ENCODE peak calls at places on chromosomes 4 and X, in ten cellular contexts. G is left lung, C is K562, N is neural progenitor cell, J is ovary, E is HCT116, Y is left ventricle myocardium inferior, I is MM.1S, O is Karpas-422, Z is adrenal gland. V is an unnamed sample.

GRCh38 chr4:100649478-100649877 is 131.7 kb upstream of the EMCN start:
- DNase-seq in Z (no peak), E (no peak), I (no peak), O (no peak), G (no peak), N (no peak), J (no peak), Y (no peak), C (no peak), V (no peak)

GRCh38 chr4:75248770-75249467 is 265.3 kb downstream of the RCHY1 start:
- DNase-seq in E (no peak), I (no peak), J (no peak), O (no peak), Y (no peak), C (no peak), N (no peak), G (no peak), Z (no peak), V (no peak)

GRCh38 chr4:121253961-121254360 is 89.8 kb upstream of the TNIP3 start:
- DNase-seq in I (no peak), Z (no peak), N (no peak), E (no peak), C (no peak), G (no peak), O (no peak), Y (no peak), J (no peak), V (no peak)

GRCh38 chr4:25792200-25792791 is 70.5 kb downstream of the SEL1L3 start:
- DNase-seq in J (no peak), Z (peak; percentile 62), Y (no peak), G (no peak), O (peak; percentile 81), C (peak; percentile 35), E (peak; percentile 51), N (peak; percentile 46), I (no peak), V (peak; percentile 40)

GRCh38 chr4:128387600-128388351 is 100.2 kb upstream of the PGRMC2 start:
- DNase-seq in C (no peak), N (no peak), O (no peak), J (no peak), Y (no peak), G (no peak), I (no peak), Z (no peak), E (no peak), V (no peak)

GRCh38 chr4:151315212-151315886 is 10.1 kb downstream of the SH3D19 start:
- DNase-seq in Z (no peak), J (no peak), E (peak; percentile 54), C (no peak), Y (no peak), N (no peak), G (no peak), I (no peak), O (no peak), V (no peak)

GRCh38 chr4:186297013-186297645 is 31.1 kb downstream of the F11 start:
- DNase-seq in I (peak; percentile 46), N (peak; percentile 56), J (no peak), Y (no peak), C (peak; percentile 31), Z (no peak), G (no peak), O (peak; percentile 74), E (peak; percentile 56), V (peak; percentile 30)

GRCh38 chr4:69860007-69860406 is at the start of gene SULT1E1:
- DNase-seq in J (no peak), Z (no peak), E (no peak), Y (no peak), I (no peak), G (no peak), N (no peak), O (no peak), C (no peak), V (no peak)

GRCh38 chrX:130974323-130974722 is 71.3 kb upstream of the ENOX2 start:
- DNase-seq in E (no peak), O (no peak), Z (no peak), N (no peak), J (no peak), Y (no peak), C (no peak), I (no peak), G (no peak), V (no peak)

GRCh38 chrX:155046129-155046810 is 19.6 kb downstream of the FUNDC2 start:
- DNase-seq in C (no peak), O (no peak), Y (no peak), J (no peak), Z (no peak), E (no peak), G (no peak), N (no peak), I (no peak), V (no peak)

GRCh38 chrX:40243699-40244098 is 145.9 kb upstream of the BCOR start:
- DNase-seq in I (no peak), Z (no peak), E (no peak), C (no peak), J (no peak), N (peak; percentile 45), Y (no peak), O (no peak), G (no peak), V (no peak)

GRCh38 chr4:132860976-132861375 is 288.1 kb upstream of the PCDH10 start:
- DNase-seq in J (no peak), Z (no peak), G (no peak), N (no peak), E (no peak), Y (no peak), O (no peak), C (no peak), I (no peak), V (no peak)

GRCh38 chrX:120426599-120426998 is 42.5 kb downstream of the LAMP2 start:
- DNase-seq in Z (no peak), C (no peak), I (no peak), O (no peak), Y (no peak), E (no peak), G (no peak), N (no peak), J (no peak), V (no peak)

GRCh38 chr4:183504930-183505555 is at the start of gene ING2:
- DNase-seq in N (peak; percentile 91), E (peak; percentile 21), J (peak; percentile 54), I (peak; percentile 77), Y (peak; percentile 20), Z (no peak), G (no peak), O (peak; percentile 83), C (peak; percentile 78), V (no peak)

GRCh38 chr4:101348367-101348827 is 1.1 kb upstream of the PPP3CA start:
- DNase-seq in E (no peak), N (no peak), C (no peak), Z (peak; percentile 26), I (no peak), Y (peak; percentile 23), G (peak; percentile 91), J (no peak), O (no peak), V (no peak)

GRCh38 chr4:107757860-107758476 is 37.9 kb upstream of the PAPSS1 start:
- DNase-seq in E (no peak), I (peak; percentile 75), C (no peak), G (no peak), Y (no peak), Z (no peak), O (peak; percentile 74), N (peak; percentile 17), J (no peak), V (peak; percentile 48)

GRCh38 chrX:13933352-13933751 is 96.3 kb downstream of the GEMIN8 start:
- DNase-seq in C (no peak), E (no peak), G (no peak), O (no peak), Z (no peak), J (no peak), N (no peak), Y (no peak), I (no peak), V (no peak)
- H3K4me1 ChIP-seq in C (peaks cover 5% of the 10 kb centered on the region), E (no peaks in the 10 kb centered on the region), G (no peaks in the 10 kb centered on the region), O (no peaks in the 10 kb centered on the region), Z (peaks cover 3% of the 10 kb centered on the region), J (no peaks in the 10 kb centered on the region), N (peaks cover 15% of the 10 kb centered on the region), Y (peaks cover 5% of the 10 kb centered on the region), I (no peaks in the 10 kb centered on the region), V (no peaks in the 10 kb centered on the region)

DNA sequence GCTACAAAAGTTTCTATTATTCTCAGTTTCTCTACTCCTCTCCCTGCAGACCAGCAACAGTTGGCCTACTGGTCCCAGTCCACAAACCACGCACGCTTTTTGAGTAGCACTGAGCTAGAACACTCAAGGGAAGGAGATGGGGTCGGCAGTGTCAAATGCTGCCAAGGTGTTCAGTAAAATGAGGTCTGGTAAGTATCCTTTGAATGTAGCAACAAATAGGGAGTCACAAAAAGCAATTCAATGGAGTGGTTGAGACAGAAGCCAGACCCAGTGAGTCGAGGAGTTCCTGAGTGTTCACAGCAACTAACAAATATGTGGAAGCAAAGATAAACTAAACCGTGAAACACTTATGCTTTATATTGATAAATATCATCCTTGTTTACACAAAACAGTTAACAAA is 355.7 kb downstream of the MID1IP1 start:
- DNase-seq in J (no peak), Y (no peak), N (no peak), C (no peak), E (no peak), I (no peak), O (no peak), Z (no peak), G (no peak), V (no peak)
- H3K4me1 ChIP-seq in J (no peaks in the 10 kb centered on the region), Y (no peaks in the 10 kb centered on the region), N (no peaks in the 10 kb centered on the region), C (no peaks in the 10 kb centered on the region), E (no peaks in the 10 kb centered on the region), I (peaks cover 36% of the 10 kb centered on the region), O (no peaks in the 10 kb centered on the region), Z (no peaks in the 10 kb centered on the region), G (no peaks in the 10 kb centered on the region), V (no peaks in the 10 kb centered on the region)

GRCh38 chrX:69607616-69608015 is 8.3 kb upstream of the EDA start:
- DNase-seq in C (no peak), N (no peak), O (no peak), J (no peak), Z (no peak), G (no peak), I (no peak), Y (no peak), E (no peak), V (no peak)
- H3K4me1 ChIP-seq in C (no peaks in the 10 kb centered on the region), N (peaks cover 11% of the 10 kb centered on the region), O (no peaks in the 10 kb centered on the region), J (no peaks in the 10 kb centered on the region), Z (no peaks in the 10 kb centered on the region), G (no peaks in the 10 kb centered on the region), I (no peaks in the 10 kb centered on the region), Y (no peaks in the 10 kb centered on the region), E (no peaks in the 10 kb centered on the region), V (no peaks in the 10 kb centered on the region)

DNA sequence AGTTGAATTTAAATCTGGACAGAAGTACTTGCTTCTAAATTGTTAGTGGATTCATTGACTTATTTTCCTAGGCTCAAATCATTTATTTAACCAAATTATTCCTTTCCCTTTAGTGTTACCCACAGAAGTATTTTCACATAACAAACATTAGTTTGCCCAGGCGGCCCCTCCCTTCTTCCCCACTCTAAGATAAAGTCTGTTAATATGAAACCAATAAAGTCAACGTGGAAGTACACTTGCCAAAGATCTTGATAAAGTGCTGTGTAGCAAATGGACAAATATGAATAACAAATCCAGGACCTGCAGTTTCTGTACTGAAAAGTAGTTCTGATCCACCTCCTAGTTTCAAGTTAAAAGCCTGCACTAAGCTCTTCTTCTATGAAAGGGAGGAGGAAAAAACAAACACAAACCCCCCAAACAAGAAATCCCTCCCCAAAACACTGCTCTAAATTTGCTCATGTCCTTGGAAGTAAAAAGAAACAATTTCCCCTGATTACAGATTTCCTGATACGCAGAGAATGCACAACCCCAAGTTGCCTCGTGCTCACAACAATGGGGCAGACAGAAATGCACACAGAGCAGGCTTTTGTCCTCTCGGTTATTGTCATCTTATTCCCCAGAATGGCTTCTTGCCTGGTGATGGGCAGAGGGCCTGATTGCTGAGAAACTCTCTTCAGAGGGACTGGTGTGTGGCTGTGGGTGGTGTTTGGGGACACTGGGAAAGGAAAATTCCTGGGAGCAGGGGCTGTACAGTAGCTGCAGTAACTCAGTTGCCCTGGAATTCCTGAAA is 23.2 kb downstream of the TMSB4X start:
- DNase-seq in G (no peak), N (peak; percentile 64), O (no peak), I (no peak), J (no peak), Z (no peak), C (no peak), Y (no peak), E (no peak), V (no peak)
- H3K4me1 ChIP-seq in G (peaks cover 7% of the 10 kb centered on the region), N (peaks cover 20% of the 10 kb centered on the region), O (peaks cover 58% of the 10 kb centered on the region), I (peaks cover 32% of the 10 kb centered on the region), J (peaks cover 3% of the 10 kb centered on the region), Z (peaks cover 5% of the 10 kb centered on the region), C (no peaks in the 10 kb centered on the region), Y (peaks cover 14% of the 10 kb centered on the region), E (no peaks in the 10 kb centered on the region), V (peaks cover 47% of the 10 kb centered on the region)

V was measured in OCI-LY7.